ENCODE peak calls at places on chromosomes 5 and 9, in five cellular contexts. One of them, this sample, is unnamed.
A peak's percentile ranks its signal among the peaks of the same experiment; 100 is the strongest.

GRCh38 chr5:141135030-141135717 is at the start of gene PCDHB5:
- DNase-seq in sciatic nerve: no peak
- DNase-seq in heart right ventricle: no peak
- DNase-seq in OCI-M1: peak; percentile 11
- DNase-seq in NAMALWA: peak; percentile 29
- DNase-seq in this sample: no peak

GRCh38 chr9:83708515-83709158 is 879 bp upstream of the UBQLN1 start:
- DNase-seq in NAMALWA: peak; percentile 64
- DNase-seq in OCI-M1: peak; percentile 90
- DNase-seq in heart right ventricle: peak; percentile 60
- DNase-seq in sciatic nerve: peak; percentile 82
- DNase-seq in this sample: peak; percentile 2

GRCh38 chr5:114377946-114378345 is 16.1 kb downstream of the KCNN2 start:
- DNase-seq in OCI-M1: no peak
- DNase-seq in sciatic nerve: no peak
- DNase-seq in heart right ventricle: no peak
- DNase-seq in NAMALWA: no peak
- DNase-seq in this sample: no peak

GRCh38 chr9:36191696-36192095 is 975 bp downstream of the CLTA start:
- DNase-seq in NAMALWA: peak; percentile 18
- DNase-seq in heart right ventricle: no peak
- DNase-seq in sciatic nerve: no peak
- DNase-seq in OCI-M1: peak; percentile 46
- DNase-seq in this sample: no peak

GRCh38 chr5:143860211-143860610 is 48.2 kb downstream of the HMHB1 start:
- DNase-seq in heart right ventricle: no peak
- DNase-seq in sciatic nerve: no peak
- DNase-seq in NAMALWA: no peak
- DNase-seq in OCI-M1: no peak
- DNase-seq in this sample: no peak

GRCh38 chr9:136858844-136859757 is 7.0 kb downstream of the MAMDC4 start:
- DNase-seq in heart right ventricle: peak; percentile 73
- DNase-seq in NAMALWA: no peak
- DNase-seq in OCI-M1: no peak
- DNase-seq in sciatic nerve: peak; percentile 62
- DNase-seq in this sample: no peak

GRCh38 chr5:111513175-111513520 is 813 bp upstream of the STARD4 start:
- DNase-seq in OCI-M1: no peak
- DNase-seq in heart right ventricle: no peak
- DNase-seq in NAMALWA: no peak
- DNase-seq in sciatic nerve: no peak
- DNase-seq in this sample: no peak

GRCh38 chr5:171692936-171693335 is 92.7 kb upstream of the SMIM23 start:
- DNase-seq in NAMALWA: no peak
- DNase-seq in sciatic nerve: no peak
- DNase-seq in heart right ventricle: no peak
- DNase-seq in OCI-M1: no peak
- DNase-seq in this sample: no peak

GRCh38 chr5:74240783-74241750 is 399.5 kb downstream of the ENC1 start:
- DNase-seq in heart right ventricle: no peak
- DNase-seq in OCI-M1: peak; percentile 13
- DNase-seq in NAMALWA: no peak
- DNase-seq in sciatic nerve: no peak
- DNase-seq in this sample: no peak

GRCh38 chr9:134655101-134655500 is 13.5 kb downstream of the COL5A1 start:
- DNase-seq in NAMALWA: peak; percentile 19
- DNase-seq in sciatic nerve: peak; percentile 56
- DNase-seq in OCI-M1: no peak
- DNase-seq in heart right ventricle: no peak
- DNase-seq in this sample: no peak

GRCh38 chr9:127451681-127452480 is 571 bp downstream of the LRSAM1 start:
- DNase-seq in heart right ventricle: peak; percentile 47
- DNase-seq in sciatic nerve: peak; percentile 77
- DNase-seq in NAMALWA: peak; percentile 59
- DNase-seq in OCI-M1: peak; percentile 75
- DNase-seq in this sample: peak; percentile 26

GRCh38 chr9:137253717-137254623 is 1.2 kb upstream of the NELFB start:
- DNase-seq in sciatic nerve: no peak
- DNase-seq in heart right ventricle: no peak
- DNase-seq in NAMALWA: no peak
- DNase-seq in OCI-M1: no peak
- DNase-seq in this sample: no peak

GRCh38 chr5:13601152-13601551 is 343.3 kb downstream of the DNAH5 start:
- DNase-seq in NAMALWA: no peak
- DNase-seq in OCI-M1: no peak
- DNase-seq in sciatic nerve: no peak
- DNase-seq in heart right ventricle: no peak
- DNase-seq in this sample: no peak

This sample was measured in HFF-Myc.